ENCODE peak calls at places on chromosomes 7 and 10, in four cellular contexts. One of them, this sample, is unnamed.

GRCh38 chr7:12257582-12257981 is 46.5 kb downstream of the TMEM106B start:
- DNase-seq in A549: no peak
- DNase-seq in IMR-90: peak
- DNase-seq in WTC11: no peak
- DNase-seq in this sample: peak

GRCh38 chr7:19519443-19519977 is 189.3 kb downstream of the POLR1F start:
- DNase-seq in WTC11: no peak
- DNase-seq in IMR-90: no peak
- DNase-seq in A549: no peak
- DNase-seq in this sample: no peak

GRCh38 chr7:26267631-26268166 is 24.0 kb upstream of the SNX10 start:
- DNase-seq in IMR-90: no peak
- DNase-seq in WTC11: no peak
- DNase-seq in A549: no peak
- DNase-seq in this sample: no peak

GRCh38 chr7:155806096-155806871 is 6.0 kb downstream of the SHH start:
- DNase-seq in WTC11: no peak
- DNase-seq in A549: no peak
- DNase-seq in IMR-90: no peak
- DNase-seq in this sample: no peak

GRCh38 chr10:117135480-117136140 is 2.5 kb downstream of the VAX1 start:
- DNase-seq in IMR-90: no peak
- DNase-seq in WTC11: no peak
- DNase-seq in A549: no peak
- DNase-seq in this sample: no peak

GRCh38 chr7:99380032-99380822 is 5.7 kb downstream of the ARPC1B start:
- DNase-seq in IMR-90: peak
- DNase-seq in WTC11: no peak
- DNase-seq in A549: no peak
- DNase-seq in this sample: peak

GRCh38 chr10:70759769-70760168 is 25.4 kb downstream of the TBATA start:
- DNase-seq in IMR-90: no peak
- DNase-seq in A549: no peak
- DNase-seq in WTC11: no peak
- DNase-seq in this sample: no peak

GRCh38 chr7:99365318-99366141 is 9.0 kb upstream of the ARPC1B start:
- DNase-seq in WTC11: peak
- DNase-seq in IMR-90: no peak
- DNase-seq in A549: peak
- DNase-seq in this sample: peak

GRCh38 chr10:51063659-51064535 is 10.4 kb upstream of the PRKG1 start:
- DNase-seq in WTC11: no peak
- DNase-seq in IMR-90: peak
- DNase-seq in A549: no peak
- DNase-seq in this sample: no peak

GRCh38 chr7:49774459-49775064 is 1.1 kb downstream of the VWC2 start:
- DNase-seq in WTC11: peak
- DNase-seq in A549: no peak
- DNase-seq in IMR-90: no peak
- DNase-seq in this sample: no peak

GRCh38 chr7:49775065-49775948 is 1.9 kb downstream of the VWC2 start:
- DNase-seq in IMR-90: no peak
- DNase-seq in WTC11: peak
- DNase-seq in A549: no peak
- DNase-seq in this sample: no peak

GRCh38 chr7:49775949-49776443 is 2.6 kb downstream of the VWC2 start:
- DNase-seq in A549: no peak
- DNase-seq in IMR-90: no peak
- DNase-seq in WTC11: peak
- DNase-seq in this sample: no peak

GRCh38 chr7:49778731-49779270 is 5.4 kb downstream of the VWC2 start:
- DNase-seq in WTC11: no peak
- DNase-seq in A549: no peak
- DNase-seq in IMR-90: no peak
- DNase-seq in this sample: no peak

DNA sequence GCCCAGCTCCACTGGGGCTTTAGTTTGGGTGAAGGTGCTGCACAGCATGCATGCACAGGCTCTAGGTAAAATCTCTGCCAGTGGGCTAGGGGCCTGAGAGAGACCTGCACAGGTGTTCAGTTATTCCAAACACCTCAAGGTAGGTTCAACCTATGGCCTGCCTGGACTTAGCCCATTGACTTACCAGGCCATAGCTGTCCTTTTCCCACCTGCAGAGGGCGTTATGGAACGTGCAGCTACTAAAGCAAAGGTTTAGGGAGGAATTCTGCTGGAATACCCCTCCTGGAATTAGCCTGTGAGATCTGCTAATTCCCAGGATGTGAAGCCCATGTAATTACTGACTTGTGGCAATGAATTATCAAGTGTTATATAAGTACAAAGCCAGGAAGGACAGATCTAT is 3.6 kb downstream of the VWC2 start:
- DNase-seq in IMR-90: no peak
- DNase-seq in WTC11: peak
- DNase-seq in A549: no peak
- DNase-seq in this sample: peak
- TF ChIP-seq USF2 in IMR-90: no peak
- TF ChIP-seq USF2 in WTC11: no peak
- TF ChIP-seq USF2 in A549: no peak
- TF ChIP-seq USF2 in this sample: no peak

DNA sequence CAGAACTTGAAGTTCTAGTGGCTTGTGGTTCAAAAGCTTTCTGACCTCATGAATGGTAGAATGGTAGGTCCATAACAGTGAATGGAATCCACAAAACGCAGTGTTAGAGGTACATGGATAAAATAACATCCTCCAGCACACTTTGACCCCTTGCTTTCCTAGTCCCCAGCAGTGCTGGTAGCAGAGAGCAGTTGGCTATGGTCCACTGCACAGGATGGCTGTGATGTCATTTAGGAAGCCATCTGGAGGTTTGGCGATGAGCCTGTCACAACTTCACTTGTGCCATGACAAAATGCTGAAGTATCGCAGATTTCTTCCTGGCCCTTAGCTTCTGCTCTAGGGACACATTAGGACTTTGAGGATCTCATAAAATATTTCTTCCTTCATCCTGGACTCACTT is 300.0 kb upstream of the FZD8 start:
- DNase-seq in WTC11: no peak
- DNase-seq in IMR-90: no peak
- DNase-seq in A549: no peak
- DNase-seq in this sample: no peak
- TF ChIP-seq USF2 in WTC11: no peak
- TF ChIP-seq USF2 in IMR-90: no peak
- TF ChIP-seq USF2 in A549: no peak
- TF ChIP-seq USF2 in this sample: no peak

DNA sequence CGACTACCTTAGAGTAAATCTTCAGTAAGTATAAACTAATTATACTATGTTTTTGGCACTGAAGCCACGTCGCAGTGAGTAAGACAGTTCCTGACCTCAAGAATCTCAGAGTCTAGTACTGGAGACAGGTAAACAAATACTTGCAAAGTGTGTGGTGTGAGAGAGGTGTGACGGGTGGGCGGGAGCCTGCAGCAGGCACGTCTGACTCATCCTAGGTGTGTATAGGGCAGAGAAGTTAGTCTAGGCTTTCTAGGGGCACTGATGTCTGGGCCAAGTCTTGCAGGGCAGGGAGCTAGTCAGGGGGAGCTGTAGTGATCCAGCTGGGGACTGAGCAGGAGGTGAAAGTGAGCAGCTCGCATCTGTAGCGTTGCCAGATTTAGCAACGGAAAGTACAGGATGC is 35.9 kb upstream of the SFTPD start:
- DNase-seq in IMR-90: no peak
- DNase-seq in A549: no peak
- DNase-seq in WTC11: no peak
- DNase-seq in this sample: no peak
- TF ChIP-seq USF2 in IMR-90: no peak
- TF ChIP-seq USF2 in A549: no peak
- TF ChIP-seq USF2 in WTC11: no peak
- TF ChIP-seq USF2 in this sample: no peak

DNA sequence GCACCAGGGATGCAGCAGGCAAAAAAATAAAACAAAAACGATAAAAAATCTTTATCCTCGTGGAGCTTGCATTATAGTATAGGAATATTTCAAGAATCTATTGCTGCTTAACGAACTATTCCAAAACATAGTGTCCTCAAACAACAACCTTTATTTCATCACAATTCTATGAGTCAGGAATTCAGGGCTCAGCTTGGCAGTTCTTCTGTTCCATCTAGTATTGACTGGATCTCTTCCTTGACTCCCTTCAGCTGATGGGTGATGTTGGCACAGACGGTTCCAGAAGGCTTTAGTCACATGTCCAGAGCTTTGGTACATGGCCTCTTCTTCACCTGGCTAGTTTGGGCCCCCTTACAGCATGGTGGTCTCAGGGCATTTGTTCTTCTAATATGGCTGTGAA is 88.0 kb downstream of the RTKN2 start:
- DNase-seq in IMR-90: no peak
- DNase-seq in WTC11: no peak
- DNase-seq in A549: no peak
- DNase-seq in this sample: no peak
- TF ChIP-seq USF2 in IMR-90: no peak
- TF ChIP-seq USF2 in WTC11: no peak
- TF ChIP-seq USF2 in A549: no peak
- TF ChIP-seq USF2 in this sample: no peak

GRCh38 chr7:97844036-97844435 is 28.2 kb downstream of the ASNS start:
- DNase-seq in WTC11: no peak
- DNase-seq in A549: peak
- DNase-seq in IMR-90: peak
- DNase-seq in this sample: no peak

GRCh38 chr7:97846945-97847344 is 25.3 kb downstream of the ASNS start:
- DNase-seq in A549: no peak
- DNase-seq in IMR-90: no peak
- DNase-seq in WTC11: no peak
- DNase-seq in this sample: no peak

GRCh38 chr7:97847791-97848190 is 24.4 kb downstream of the ASNS start:
- DNase-seq in IMR-90: no peak
- DNase-seq in A549: no peak
- DNase-seq in WTC11: no peak
- DNase-seq in this sample: no peak

GRCh38 chr7:97842772-97843345 is 29.3 kb downstream of the ASNS start:
- DNase-seq in WTC11: no peak
- DNase-seq in IMR-90: no peak
- DNase-seq in A549: no peak
- DNase-seq in this sample: no peak

GRCh38 chr7:97845622-97846203 is 26.5 kb downstream of the ASNS start:
- DNase-seq in IMR-90: peak
- DNase-seq in WTC11: no peak
- DNase-seq in A549: peak
- DNase-seq in this sample: peak
- TF ChIP-seq USF2 in IMR-90: no peak
- TF ChIP-seq USF2 in WTC11: no peak
- TF ChIP-seq USF2 in A549: no peak
- TF ChIP-seq USF2 in this sample: no peak